ENCODE peak calls at places on chromosomes 6 and 20, in seven cellular contexts. J is activated T-cell treated with anti-CD3 and anti-CD28 coated beads, Interleukin-2, amount 50 U/mL, for 72 hours; N is stimulated activated CD8-positive, alpha-beta memory T cell treated with anti-CD3 and anti-CD28 coated beads, Interleukin-7, amount 100 ng/mL, for 1 hour; H is renal cortical epithelial cell; G is caudate nucleus; W is NCI-H1105 treated with DMSO at 0.1 percent for 48 hours; Z is lung. V is an unnamed sample.

GRCh38 chr20:44051661-44052000 is 135.4 kb downstream of the JPH2 start:
- DNase-seq in J (no peak), N (no peak), H (no peak), G (no peak), W (no peak), Z (no peak), V (no peak)

GRCh38 chr6:116511424-116512131 is at the start of gene CALHM5:
- DNase-seq in J (no peak), N (no peak), H (peak), G (no peak), W (no peak), Z (peak), V (peak)

GRCh38 chr20:61516398-61517208 is 264.5 kb downstream of the CDH4 start:
- DNase-seq in J (no peak), N (no peak), H (peak), G (no peak), W (no peak), Z (no peak), V (no peak)

GRCh38 chr6:163750436-163751031 is 336.0 kb downstream of the QKI start:
- DNase-seq in J (no peak), N (no peak), H (no peak), G (no peak), W (no peak), Z (no peak), V (no peak)

GRCh38 chr6:56279346-56280080 is 32.1 kb upstream of the COL21A1 start:
- DNase-seq in J (no peak), N (no peak), H (peak), G (no peak), W (no peak), Z (no peak), V (peak)

GRCh38 chr6:132082421-132082820 is 131.2 kb upstream of the CCN2 start:
- DNase-seq in J (no peak), N (no peak), H (no peak), G (no peak), W (no peak), Z (no peak), V (peak)

GRCh38 chr6:106517699-106518098 is 111.6 kb downstream of the RTN4IP1 start:
- DNase-seq in J (no peak), N (no peak), H (no peak), G (no peak), W (no peak), Z (no peak), V (no peak)

GRCh38 chr6:113102761-113103160 is 754.4 kb upstream of the MARCKS start:
- DNase-seq in J (no peak), N (no peak), H (peak), G (no peak), W (no peak), Z (no peak), V (no peak)

GRCh38 chr6:33428219-33428890 is 8.5 kb downstream of the SYNGAP1 start:
- DNase-seq in J (no peak), N (no peak), H (peak), G (no peak), W (peak), Z (no peak), V (peak)

GRCh38 chr6:53188840-53189232 is 40.2 kb upstream of the GCM1 start:
- DNase-seq in J (no peak), N (no peak), H (no peak), G (no peak), W (no peak), Z (no peak), V (no peak)

GRCh38 chr6:3421763-3422456 is 34.9 kb downstream of the SLC22A23 start:
- DNase-seq in J (no peak), N (no peak), H (peak), G (no peak), W (no peak), Z (no peak), V (no peak)

GRCh38 chr6:18503588-18504231 is 116.6 kb downstream of the RNF144B start:
- DNase-seq in J (peak), N (no peak), H (peak), G (peak), W (peak), Z (peak), V (peak)

GRCh38 chr6:112330071-112330876 is 16.9 kb upstream of the RFPL4B start:
- DNase-seq in J (no peak), N (no peak), H (peak), G (no peak), W (peak), Z (no peak), V (no peak)

GRCh38 chr6:6248651-6249050 is 71.8 kb downstream of the F13A1 start:
- DNase-seq in J (no peak), N (no peak), H (no peak), G (no peak), W (no peak), Z (no peak), V (no peak)

GRCh38 chr6:7882505-7883257 is 27.9 kb downstream of the TXNDC5 start:
- DNase-seq in J (no peak), N (no peak), H (peak), G (no peak), W (no peak), Z (no peak), V (peak)

GRCh38 chr6:40160826-40161225 is 226.6 kb upstream of the MOCS1 start:
- DNase-seq in J (no peak), N (no peak), H (peak), G (no peak), W (peak), Z (no peak), V (peak)

GRCh38 chr6:25280617-25280990 is 1.4 kb downstream of the CARMIL1 start:
- DNase-seq in J (no peak), N (no peak), H (peak), G (no peak), W (no peak), Z (no peak), V (peak)

GRCh38 chr6:41440958-41441357 is 105.2 kb upstream of the FOXP4 start:
- DNase-seq in J (no peak), N (no peak), H (no peak), G (no peak), W (no peak), Z (no peak), V (no peak)